ENCODE peak calls at places on chromosomes 3 and 15, in seven cellular contexts. U is body of pancreas; K is MCF 10A; R is amygdala; A is GM23248; C is germinal center; S is activated CD4-positive, CD25-positive, alpha-beta regulatory T cell. J is an unnamed sample.

GRCh38 chr15:101057841-101058407 is 138.8 kb downstream of the LRRK1 start:
- DNase-seq in U (no peak), A (no peak), R (no peak), S (no peak), K (no peak), C (no peak), J (no peak)

GRCh38 chr3:124821356-124821755 is 65.8 kb downstream of the ITGB5 start:
- DNase-seq in U (no peak), R (no peak), S (no peak), K (no peak), A (no peak), C (no peak), J (no peak)

GRCh38 chr15:80660114-80660513 is 35.0 kb upstream of the ABHD17C start:
- DNase-seq in C (no peak), S (no peak), U (peak; percentile 37), R (no peak), A (peak; percentile 70), K (peak; percentile 63), J (peak; percentile 38)

GRCh38 chr3:18900994-18901393 is 247.3 kb upstream of the KCNH8 start:
- DNase-seq in C (no peak), A (no peak), S (no peak), R (no peak), U (peak; percentile 18), K (no peak), J (no peak)

GRCh38 chr3:64730651-64731050 is 42.9 kb upstream of the ADAMTS9 start:
- DNase-seq in S (no peak), R (no peak), A (no peak), C (no peak), U (no peak), K (no peak), J (no peak)

GRCh38 chr3:30611613-30612421 is 5.4 kb downstream of the TGFBR2 start:
- DNase-seq in S (no peak), C (no peak), R (no peak), U (no peak), A (peak; percentile 70), K (peak; percentile 84), J (no peak)

GRCh38 chr3:149506540-149506939 is 32.0 kb downstream of the TM4SF4 start:
- DNase-seq in K (no peak), A (peak; percentile 62), C (no peak), R (no peak), U (no peak), S (no peak), J (no peak)

GRCh38 chr3:156657440-156657839 is 16.9 kb upstream of the TIPARP start:
- DNase-seq in K (no peak), A (no peak), C (no peak), S (no peak), R (no peak), U (no peak), J (no peak)

GRCh38 chr15:60396964-60397771 is 618 bp downstream of the ANXA2 start:
- DNase-seq in S (no peak), A (peak; percentile 95), U (peak; percentile 64), K (peak; percentile 83), C (peak; percentile 24), R (no peak), J (no peak)

GRCh38 chr3:141498592-141499223 is 11.9 kb downstream of the RASA2 start:
- DNase-seq in K (no peak), S (peak; percentile 68), C (peak; percentile 51), U (peak; percentile 72), R (no peak), A (no peak), J (no peak)

GRCh38 chr3:190375250-190375649 is 12.7 kb upstream of the CLDN16 start:
- DNase-seq in C (no peak), A (no peak), R (no peak), S (no peak), K (no peak), U (no peak), J (no peak)

GRCh38 chr15:67089218-67090193 is 24.1 kb downstream of the SMAD3 start:
- DNase-seq in C (no peak), U (no peak), S (no peak), A (peak; percentile 76), K (peak; percentile 75), R (no peak), J (no peak)

GRCh38 chr3:115685097-115685496 is 61.8 kb downstream of the GAP43 start:
- DNase-seq in R (no peak), U (no peak), K (no peak), C (no peak), A (no peak), S (no peak), J (no peak)

GRCh38 chr3:112561085-112561692 is 573 bp downstream of the ATG3 start:
- DNase-seq in K (peak; percentile 84), S (peak; percentile 48), C (peak; percentile 77), U (peak; percentile 79), A (peak; percentile 96), R (no peak), J (peak; percentile 63)

GRCh38 chr3:4313606-4314308 is 10.6 kb downstream of the SETMAR start:
- DNase-seq in U (no peak), R (no peak), K (no peak), A (no peak), C (no peak), S (no peak), J (no peak)

GRCh38 chr15:58489289-58489688 is 57.5 kb downstream of the LIPC start:
- DNase-seq in S (no peak), K (no peak), C (no peak), A (no peak), R (no peak), U (no peak), J (no peak)

GRCh38 chr3:7393944-7394605 is 533.2 kb downstream of the GRM7 start:
- DNase-seq in S (no peak), R (no peak), A (no peak), K (no peak), C (no peak), U (no peak), J (no peak)

GRCh38 chr3:63128380-63128779 is 149.7 kb upstream of the SYNPR start:
- DNase-seq in U (no peak), C (no peak), S (no peak), K (no peak), R (no peak), A (no peak), J (no peak)

GRCh38 chr15:52651868-52652267 is 27.3 kb downstream of the ATOSA start:
- DNase-seq in R (no peak), U (peak; percentile 72), A (peak; percentile 91), K (peak; percentile 90), S (no peak), C (peak; percentile 18), J (peak; percentile 1)

GRCh38 chr3:54014067-54014466 is 108.3 kb upstream of the CACNA2D3 start:
- DNase-seq in S (no peak), A (no peak), R (no peak), C (no peak), U (no peak), K (no peak), J (no peak)

GRCh38 chr3:194768586-194768985 is 82.9 kb downstream of the FAM43A start:
- DNase-seq in K (no peak), C (no peak), U (no peak), S (no peak), A (no peak), R (no peak), J (no peak)

GRCh38 chr3:196131921-196132320 is 50.0 kb upstream of the TFRC start:
- DNase-seq in K (no peak), U (no peak), A (no peak), C (no peak), S (no peak), R (no peak), J (no peak)

GRCh38 chr3:123660276-123660675 is 75.4 kb upstream of the HACD2 start:
- DNase-seq in R (no peak), A (no peak), S (no peak), K (no peak), U (no peak), C (no peak), J (no peak)

GRCh38 chr3:102195198-102195948 is 239.4 kb upstream of the ZPLD1 start:
- DNase-seq in R (no peak), U (peak; percentile 76), S (no peak), C (no peak), K (peak; percentile 67), A (no peak), J (no peak)

GRCh38 chr3:185677146-185677829 is 91.2 kb downstream of the SENP2 start:
- DNase-seq in K (peak; percentile 79), A (peak; percentile 86), S (no peak), C (peak; percentile 49), R (no peak), U (peak; percentile 49), J (peak; percentile 53)

GRCh38 chr15:62253294-62253693 is 88.2 kb upstream of the C2CD4B start:
- DNase-seq in C (no peak), A (no peak), S (no peak), R (no peak), U (no peak), K (no peak), J (peak; percentile 31)

GRCh38 chr3:76383781-76384180 is 598.4 kb upstream of the ZNF717 start:
- DNase-seq in S (no peak), R (no peak), U (no peak), C (no peak), K (no peak), A (no peak), J (peak; percentile 45)

GRCh38 chr3:71305246-71306206 is 278.0 kb downstream of the FOXP1 start:
- DNase-seq in U (peak; percentile 20), K (no peak), C (peak; percentile 5), A (no peak), S (peak; percentile 5), R (no peak), J (peak; percentile 16)

GRCh38 chr3:152328841-152329240 is 60.1 kb downstream of the MBNL1 start:
- DNase-seq in A (peak; percentile 89), K (peak; percentile 83), R (no peak), U (peak; percentile 22), C (no peak), S (no peak), J (no peak)

GRCh38 chr3:33911525-33912322 is 113.3 kb downstream of the PDCD6IP start:
- DNase-seq in K (peak; percentile 41), R (no peak), A (peak; percentile 60), C (no peak), S (no peak), U (no peak), J (no peak)